ENCODE peak calls at places on chromosomes 7 and 10, in ten cellular contexts. K is colonic mucosa; V is M059J; E is occipital lobe; C is HFF-Myc; M is spleen; N is NCI-H1417 treated with DMSO at 0.1 percent for 48 hours; G is posterior cingulate gyrus; T is activated CD8-positive, alpha-beta memory T cell treated with anti-CD3 and anti-CD28 coated beads, Interleukin-2, amount 50 U/mL, for 48 hours; O is neural crest cell. Z is an unnamed sample.

GRCh38 chr7:73704640-73705550 is 14.6 kb downstream of the STX1A start:
- DNase-seq in K (no peak), M (no peak), T (no peak), N (no peak), O (no peak), C (no peak), G (peak), E (peak), V (no peak), Z (no peak)

GRCh38 chr7:35249537-35249907 is 4.4 kb downstream of the TBX20 start:
- DNase-seq in C (no peak), M (no peak), T (no peak), N (no peak), E (no peak), V (no peak), G (no peak), O (no peak), K (no peak), Z (no peak)

GRCh38 chr10:37489658-37490003 is 364.2 kb downstream of the ANKRD30A start:
- DNase-seq in K (no peak), V (no peak), M (no peak), G (no peak), T (no peak), N (no peak), O (no peak), E (no peak), C (no peak), Z (no peak)

GRCh38 chr10:17430647-17431355 is 23.6 kb downstream of the ST8SIA6 start:
- DNase-seq in K (peak), O (peak), V (peak), C (peak), E (peak), N (no peak), G (peak), T (peak), M (no peak), Z (peak)

GRCh38 chr7:66146701-66147100 is 32.1 kb downstream of the CRCP start:
- DNase-seq in V (peak), G (no peak), O (no peak), C (peak), N (no peak), E (no peak), M (no peak), K (no peak), T (no peak), Z (no peak)

GRCh38 chr10:51083280-51083986 is 9.1 kb downstream of the PRKG1 start:
- DNase-seq in O (no peak), C (no peak), T (no peak), K (no peak), M (no peak), E (no peak), N (no peak), V (peak), G (no peak), Z (no peak)

GRCh38 chr10:116382290-116382689 is 45.4 kb upstream of the PNLIPRP3 start:
- DNase-seq in T (no peak), V (no peak), N (no peak), K (no peak), E (no peak), C (no peak), G (no peak), O (no peak), M (no peak), Z (no peak)

GRCh38 chr7:107180378-107180777 is 11.6 kb downstream of the HBP1 start:
- DNase-seq in V (peak), G (no peak), E (no peak), K (peak), O (no peak), T (peak), M (no peak), N (no peak), C (peak), Z (peak)

GRCh38 chr10:109871476-109871875 is 51.8 kb downstream of the XPNPEP1 start:
- DNase-seq in O (no peak), M (no peak), N (no peak), T (peak), G (no peak), C (no peak), V (no peak), K (no peak), E (no peak), Z (no peak)

GRCh38 chr10:60312818-60313588 is 76.7 kb downstream of the ANK3 start:
- DNase-seq in E (no peak), K (no peak), M (no peak), G (no peak), T (no peak), C (peak), N (no peak), O (no peak), V (peak), Z (peak)

GRCh38 chr7:33753881-33754525 is 151.3 kb upstream of the BMPER start:
- DNase-seq in O (no peak), N (no peak), V (no peak), T (no peak), K (peak), G (no peak), C (no peak), E (no peak), M (no peak), Z (no peak)

GRCh38 chr7:20508109-20508508 is 107.4 kb upstream of the ABCB5 start:
- DNase-seq in G (no peak), M (no peak), V (peak), N (no peak), T (no peak), O (no peak), E (no peak), C (no peak), K (no peak), Z (no peak)

GRCh38 chr7:123787227-123788007 is 38.6 kb upstream of the WASL start:
- DNase-seq in G (no peak), N (no peak), T (no peak), M (no peak), C (no peak), V (peak), K (no peak), O (no peak), E (no peak), Z (no peak)

GRCh38 chr10:78805176-78805575 is 263.6 kb upstream of the ZMIZ1 start:
- DNase-seq in T (no peak), M (no peak), C (peak), N (no peak), K (peak), V (peak), O (no peak), G (no peak), E (no peak), Z (peak)

GRCh38 chr10:533186-533585 is 156.3 kb downstream of the DIP2C start:
- DNase-seq in E (no peak), K (no peak), G (no peak), V (no peak), C (no peak), M (no peak), T (no peak), N (no peak), O (no peak), Z (no peak)

GRCh38 chr10:96377816-96378294 is 19.1 kb upstream of the OPALIN start:
- DNase-seq in G (no peak), E (no peak), N (no peak), C (no peak), K (no peak), T (no peak), M (no peak), O (no peak), V (peak), Z (no peak)

GRCh38 chr7:116305485-116306408 is 95.4 kb downstream of the TES start:
- DNase-seq in E (no peak), M (no peak), V (no peak), N (no peak), O (no peak), C (no peak), G (no peak), T (no peak), K (no peak), Z (no peak)

GRCh38 chr7:29607889-29608288 is 44.3 kb downstream of the PRR15 start:
- DNase-seq in C (no peak), T (no peak), N (no peak), M (no peak), K (no peak), O (no peak), E (no peak), G (no peak), V (peak), Z (peak)

GRCh38 chr7:117784315-117784714 is 88.9 kb downstream of the CTTNBP2 start:
- DNase-seq in O (no peak), C (no peak), M (no peak), G (no peak), N (no peak), E (no peak), T (no peak), K (no peak), V (no peak), Z (no peak)

GRCh38 chr7:38070718-38071117 is 107.3 kb upstream of the STARD3NL start:
- DNase-seq in M (no peak), V (peak), E (no peak), G (no peak), N (no peak), O (no peak), C (no peak), K (no peak), T (no peak), Z (no peak)

GRCh38 chr7:1425292-1426136 is 33.8 kb downstream of the MICALL2 start:
- DNase-seq in E (no peak), V (no peak), K (no peak), O (no peak), N (no peak), C (no peak), T (no peak), M (no peak), G (no peak), Z (no peak)

GRCh38 chr10:33122014-33122788 is 164.2 kb upstream of the ITGB1 start:
- DNase-seq in V (peak), E (no peak), O (no peak), N (no peak), G (no peak), M (no peak), T (no peak), C (peak), K (no peak), Z (peak)

GRCh38 chr7:15720849-15721471 is 34.5 kb upstream of the MEOX2 start:
- DNase-seq in E (no peak), N (no peak), G (no peak), T (no peak), C (peak), O (peak), K (peak), V (peak), M (no peak), Z (no peak)

GRCh38 chr10:12708921-12709320 is 292.6 kb downstream of the CCDC3 start:
- DNase-seq in N (no peak), M (no peak), G (no peak), T (peak), C (no peak), E (peak), O (no peak), K (no peak), V (peak), Z (no peak)

GRCh38 chr7:137328389-137329120 is 15.0 kb downstream of the PTN start:
- DNase-seq in K (no peak), O (no peak), T (no peak), V (peak), E (no peak), G (no peak), N (no peak), M (no peak), C (no peak), Z (no peak)

GRCh38 chr10:34507217-34507616 is 307.9 kb downstream of the PARD3 start:
- DNase-seq in T (no peak), G (no peak), K (no peak), E (no peak), C (no peak), O (no peak), M (no peak), V (no peak), N (peak), Z (no peak)

GRCh38 chr7:1163121-1163520 is 3.1 kb upstream of the ZFAND2A start:
- DNase-seq in G (no peak), T (no peak), V (peak), K (no peak), N (no peak), O (no peak), E (no peak), M (no peak), C (no peak), Z (no peak)

GRCh38 chr7:150727381-150727780 is 9.8 kb upstream of the GIMAP5 start:
- DNase-seq in T (no peak), C (no peak), K (peak), E (no peak), O (no peak), G (no peak), V (no peak), N (no peak), M (no peak), Z (no peak)

GRCh38 chr10:100000109-100000502 is 9.6 kb downstream of the DNMBP start:
- DNase-seq in K (no peak), E (no peak), C (no peak), V (no peak), G (no peak), O (no peak), T (no peak), N (no peak), M (no peak), Z (no peak)

GRCh38 chr7:33873981-33874750 is 31.2 kb upstream of the BMPER start:
- DNase-seq in E (no peak), C (no peak), N (no peak), O (no peak), M (no peak), G (no peak), V (peak), K (no peak), T (no peak), Z (no peak)

GRCh38 chr10:5809541-5810154 is 3.6 kb downstream of the GDI2 start:
- DNase-seq in O (no peak), N (no peak), K (no peak), G (no peak), E (no peak), C (no peak), T (no peak), V (no peak), M (no peak), Z (no peak)

GRCh38 chr7:38034062-38034907 is 113.8 kb downstream of the EPDR1 start:
- DNase-seq in O (no peak), V (peak), T (no peak), M (no peak), C (no peak), G (no peak), K (no peak), E (no peak), N (no peak), Z (no peak)